ENCODE peak calls at places on chromosomes 3 and 15, in nine cellular contexts. U, Q, F, H, W, M, L, S and X are unnamed samples.
A peak's percentile ranks its signal among the peaks of the same experiment; 100 is the strongest.

GRCh38 chr3:64352596-64352989 is 127.3 kb upstream of the PRICKLE2 start:
- DNase-seq in U (no peak), H (no peak), L (no peak), S (no peak), F (no peak), W (no peak), Q (no peak), M (no peak), X (no peak)

GRCh38 chr15:70698991-70699390 is 64.4 kb downstream of the UACA start:
- DNase-seq in H (no peak), W (no peak), L (no peak), M (no peak), S (no peak), F (peak; percentile 54), Q (no peak), U (no peak), X (no peak)

GRCh38 chr3:23954144-23954543 is 9.1 kb downstream of the NR1D2 start:
- DNase-seq in L (no peak), U (no peak), S (no peak), H (no peak), F (no peak), W (no peak), M (no peak), Q (no peak), X (no peak)

GRCh38 chr3:37995652-37996641 is 5.4 kb downstream of the VILL start:
- DNase-seq in W (no peak), F (no peak), H (no peak), L (no peak), S (peak; percentile 37), M (no peak), U (no peak), Q (no peak), X (no peak)

GRCh38 chr3:43765417-43766030 is 74.8 kb downstream of the ABHD5 start:
- DNase-seq in H (no peak), F (no peak), M (no peak), U (no peak), S (no peak), W (no peak), Q (no peak), L (no peak), X (no peak)

GRCh38 chr15:95522533-95522932 is 808.0 kb upstream of the NR2F2 start:
- DNase-seq in M (no peak), Q (no peak), W (no peak), F (no peak), L (no peak), H (no peak), U (no peak), S (no peak), X (no peak)

GRCh38 chr3:124291008-124291407 is 299.1 kb upstream of the ROPN1 start:
- DNase-seq in W (no peak), H (no peak), F (no peak), L (no peak), U (no peak), M (no peak), S (no peak), Q (no peak), X (no peak)

GRCh38 chr15:67080118-67080899 is 14.9 kb downstream of the SMAD3 start:
- DNase-seq in U (no peak), M (no peak), Q (no peak), L (no peak), W (no peak), S (no peak), H (no peak), F (peak; percentile 96), X (no peak)

GRCh38 chr3:40841131-40841530 is 316.4 kb downstream of the ZNF621 start:
- DNase-seq in S (no peak), Q (no peak), L (no peak), M (no peak), F (no peak), H (no peak), W (no peak), U (no peak), X (no peak)

GRCh38 chr3:177777699-177778098 is 580.4 kb upstream of the TBL1XR1 start:
- DNase-seq in Q (no peak), L (no peak), W (peak; percentile 49), H (peak; percentile 72), M (peak; percentile 59), U (peak; percentile 85), F (peak; percentile 58), S (peak; percentile 26), X (peak; percentile 71)

GRCh38 chr15:47817825-47818681 is 100.7 kb downstream of the SEMA6D start:
- DNase-seq in U (no peak), S (no peak), L (no peak), H (no peak), Q (no peak), W (peak; percentile 13), M (no peak), F (no peak), X (no peak)

GRCh38 chr15:74380361-74381189 is 13.1 kb upstream of the CYP11A1 start:
- DNase-seq in S (no peak), U (no peak), L (no peak), M (no peak), H (no peak), Q (no peak), W (no peak), F (no peak), X (no peak)